ENCODE peak calls at places on chromosomes 11 and 22, in eight cellular contexts. V is HCT116, A is IMR-90, J is stomach, W is HepG2, C is K562, X is ovary, Z is NB4. Q is an unnamed sample.

GRCh38 chr22:38638216-38638615 is 18.0 kb downstream of the FAM227A start:
- DNase-seq in V (no peak), A (peak), J (no peak), W (no peak), C (no peak), X (no peak), Z (no peak), Q (no peak)

GRCh38 chr22:20448630-20449029 is 11.0 kb upstream of the SCARF2 start:
- DNase-seq in V (no peak), A (no peak), J (no peak), W (no peak), C (no peak), X (no peak), Z (no peak), Q (no peak)

GRCh38 chr11:61079416-61080150 is 22.7 kb upstream of the CD5 start:
- DNase-seq in V (no peak), A (no peak), J (no peak), W (no peak), C (no peak), X (no peak), Z (no peak), Q (no peak)

GRCh38 chr11:37657645-37658044 is 1059.6 kb upstream of the RAG2 start:
- DNase-seq in V (no peak), A (peak), J (no peak), W (no peak), C (no peak), X (no peak), Z (peak), Q (no peak)

GRCh38 chr11:102368472-102368871 is 21.5 kb downstream of the BIRC2 start:
- DNase-seq in V (no peak), A (no peak), J (no peak), W (no peak), C (no peak), X (no peak), Z (no peak), Q (no peak)

GRCh38 chr22:38873469-38874411 is 1.7 kb upstream of the CBX6 start:
- DNase-seq in V (no peak), A (no peak), J (peak), W (no peak), C (peak), X (no peak), Z (no peak), Q (no peak)

GRCh38 chr11:114137838-114138237 is 78.3 kb downstream of the ZBTB16 start:
- DNase-seq in V (no peak), A (no peak), J (no peak), W (no peak), C (no peak), X (no peak), Z (no peak), Q (no peak)

GRCh38 chr11:127524618-127525017 is 524.0 kb upstream of the KIRREL3 start:
- DNase-seq in V (no peak), A (no peak), J (no peak), W (no peak), C (no peak), X (no peak), Z (no peak), Q (peak)

GRCh38 chr11:85831050-85831449 is 20.1 kb upstream of the SYTL2 start:
- DNase-seq in V (no peak), A (no peak), J (no peak), W (no peak), C (no peak), X (no peak), Z (no peak), Q (no peak)

GRCh38 chr11:117616979-117617378 is 180.0 kb downstream of the DSCAML1 start:
- DNase-seq in V (no peak), A (no peak), J (no peak), W (no peak), C (no peak), X (no peak), Z (no peak), Q (no peak)

GRCh38 chr11:131192628-131193027 is 177.8 kb upstream of the NTM start:
- DNase-seq in V (no peak), A (no peak), J (no peak), W (no peak), C (no peak), X (no peak), Z (no peak), Q (no peak)

GRCh38 chr22:50530857-50531545 is 1.2 kb upstream of the TYMP start:
- DNase-seq in V (peak), A (peak), J (peak), W (peak), C (no peak), X (no peak), Z (peak), Q (peak)

GRCh38 chr11:72425053-72425980 is 9.0 kb downstream of the CLPB start:
- DNase-seq in V (no peak), A (no peak), J (peak), W (no peak), C (no peak), X (no peak), Z (peak), Q (peak)

GRCh38 chr22:46965552-46966494 is 203.4 kb downstream of the TBC1D22A start:
- DNase-seq in V (no peak), A (peak), J (no peak), W (no peak), C (no peak), X (peak), Z (no peak), Q (no peak)

GRCh38 chr11:3808846-3809623 is 675 bp downstream of the PGAP2 start:
- DNase-seq in V (peak), A (peak), J (peak), W (peak), C (peak), X (no peak), Z (peak), Q (peak)

GRCh38 chr22:21850660-21851059 is 16.8 kb downstream of the MAPK1 start:
- DNase-seq in V (no peak), A (no peak), J (no peak), W (no peak), C (no peak), X (no peak), Z (no peak), Q (no peak)

GRCh38 chr11:17989306-17989705 is 23.5 kb downstream of the SERGEF start:
- DNase-seq in V (no peak), A (no peak), J (no peak), W (no peak), C (no peak), X (no peak), Z (no peak), Q (no peak)

GRCh38 chr22:46937185-46937584 is 174.7 kb downstream of the TBC1D22A start:
- DNase-seq in V (no peak), A (no peak), J (no peak), W (peak), C (no peak), X (no peak), Z (no peak), Q (no peak)

GRCh38 chr11:85827768-85828639 is 17.1 kb upstream of the SYTL2 start:
- DNase-seq in V (peak), A (peak), J (no peak), W (no peak), C (no peak), X (no peak), Z (no peak), Q (no peak)

GRCh38 chr22:22709719-22710445 is 65.5 kb downstream of the GGTLC2 start:
- DNase-seq in V (no peak), A (no peak), J (no peak), W (no peak), C (peak), X (no peak), Z (peak), Q (peak)

GRCh38 chr22:18057568-18058209 is 20.1 kb upstream of the PEX26 start:
- DNase-seq in V (peak), A (peak), J (peak), W (peak), C (peak), X (peak), Z (peak), Q (peak)

GRCh38 chr11:12005476-12005875 is 3.0 kb downstream of the DKK3 start:
- DNase-seq in V (no peak), A (peak), J (no peak), W (no peak), C (no peak), X (no peak), Z (no peak), Q (no peak)

GRCh38 chr11:76664578-76665061 is 5.9 kb downstream of the LRRC32 start:
- DNase-seq in V (no peak), A (no peak), J (no peak), W (no peak), C (peak), X (no peak), Z (no peak), Q (peak)

GRCh38 chr11:66967670-66968425 is 7.3 kb upstream of the C11orf86 start:
- DNase-seq in V (no peak), A (peak), J (no peak), W (no peak), C (no peak), X (no peak), Z (no peak), Q (no peak)

GRCh38 chr11:108221401-108221800 is 1.0 kb downstream of the NPAT start:
- DNase-seq in V (no peak), A (peak), J (no peak), W (no peak), C (peak), X (no peak), Z (peak), Q (no peak)

GRCh38 chr22:48366591-48366990 is 1461.1 kb downstream of the BRD1 start:
- DNase-seq in V (no peak), A (no peak), J (peak), W (no peak), C (no peak), X (no peak), Z (no peak), Q (no peak)

GRCh38 chr22:45468872-45469572 is 33.7 kb upstream of the FBLN1 start:
- DNase-seq in V (no peak), A (peak), J (no peak), W (no peak), C (no peak), X (no peak), Z (no peak), Q (no peak)

GRCh38 chr11:77249427-77249826 is 52.1 kb downstream of the GDPD4 start:
- DNase-seq in V (peak), A (peak), J (no peak), W (no peak), C (no peak), X (no peak), Z (no peak), Q (no peak)

GRCh38 chr22:41914611-41915034 is 251 bp downstream of the SHISA8 start:
- DNase-seq in V (no peak), A (no peak), J (no peak), W (no peak), C (no peak), X (no peak), Z (no peak), Q (no peak)
- H3K4me3 ChIP-seq in V (peak), A (no peak), J (peak), W (no peak), C (peak), X (no peak), Z (no peak), Q (no peak)

GRCh38 chr11:63907063-63907462 is 9.9 kb downstream of the RCOR2 start:
- DNase-seq in V (no peak), A (no peak), J (no peak), W (no peak), C (no peak), X (no peak), Z (no peak), Q (no peak)

GRCh38 chr11:63907808-63908530 is 9.0 kb downstream of the RCOR2 start:
- DNase-seq in V (no peak), A (no peak), J (no peak), W (no peak), C (no peak), X (peak), Z (no peak), Q (no peak)

GRCh38 chr11:63905179-63905578 is 11.8 kb downstream of the RCOR2 start:
- DNase-seq in V (no peak), A (peak), J (no peak), W (no peak), C (no peak), X (no peak), Z (no peak), Q (no peak)

GRCh38 chr11:63906087-63906486 is 10.9 kb downstream of the RCOR2 start:
- DNase-seq in V (no peak), A (no peak), J (no peak), W (no peak), C (no peak), X (no peak), Z (no peak), Q (no peak)

DNA sequence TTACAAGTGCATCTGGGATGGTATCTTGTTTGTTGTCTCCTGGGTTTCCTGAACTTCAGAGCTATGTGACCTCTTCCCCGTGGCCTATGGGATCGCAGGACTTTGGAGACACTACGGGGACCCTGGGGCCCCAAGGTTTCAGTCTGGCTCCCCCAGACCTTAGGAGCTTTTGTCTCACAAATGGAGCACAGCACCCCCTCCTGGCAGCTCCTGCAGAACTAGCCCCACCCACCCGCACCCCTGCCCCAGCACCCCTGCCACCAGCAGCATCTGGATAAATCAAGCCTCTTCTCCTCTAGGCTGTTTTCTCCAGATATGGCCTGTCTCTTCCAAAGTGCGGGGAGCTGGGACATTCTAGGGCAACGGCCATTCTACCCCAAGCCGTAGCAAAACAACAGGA is 10.4 kb downstream of the RCOR2 start:
- DNase-seq in V (no peak), A (peak), J (peak), W (no peak), C (peak), X (no peak), Z (peak), Q (peak)
- TF ChIP-seq CTCF in V (peak), A (peak), J (no peak), W (peak), C (peak), X (no peak), Z (peak), Q (peak)

GRCh38 chr11:1759851-1760220 is 3.9 kb downstream of the CTSD start:
- DNase-seq in V (no peak), A (no peak), J (no peak), W (no peak), C (no peak), X (no peak), Z (no peak), Q (no peak)

GRCh38 chr11:1761857-1762536 is 1.7 kb downstream of the CTSD start:
- DNase-seq in V (no peak), A (no peak), J (no peak), W (no peak), C (no peak), X (no peak), Z (no peak), Q (no peak)

GRCh38 chr11:1761110-1761856 is 2.4 kb downstream of the CTSD start:
- DNase-seq in V (no peak), A (no peak), J (no peak), W (no peak), C (no peak), X (no peak), Z (no peak), Q (no peak)

GRCh38 chr11:1759151-1759850 is 4.4 kb downstream of the CTSD start:
- DNase-seq in V (no peak), A (no peak), J (no peak), W (no peak), C (no peak), X (no peak), Z (no peak), Q (no peak)

GRCh38 chr11:1760351-1761109 is 3.2 kb downstream of the CTSD start:
- DNase-seq in V (no peak), A (peak), J (peak), W (no peak), C (peak), X (no peak), Z (no peak), Q (peak)
- TF ChIP-seq POLR2A in V (no peak), A (no peak), J (no peak), W (no peak), C (no peak), X (no peak), Z (no peak), Q (peak)

DNA sequence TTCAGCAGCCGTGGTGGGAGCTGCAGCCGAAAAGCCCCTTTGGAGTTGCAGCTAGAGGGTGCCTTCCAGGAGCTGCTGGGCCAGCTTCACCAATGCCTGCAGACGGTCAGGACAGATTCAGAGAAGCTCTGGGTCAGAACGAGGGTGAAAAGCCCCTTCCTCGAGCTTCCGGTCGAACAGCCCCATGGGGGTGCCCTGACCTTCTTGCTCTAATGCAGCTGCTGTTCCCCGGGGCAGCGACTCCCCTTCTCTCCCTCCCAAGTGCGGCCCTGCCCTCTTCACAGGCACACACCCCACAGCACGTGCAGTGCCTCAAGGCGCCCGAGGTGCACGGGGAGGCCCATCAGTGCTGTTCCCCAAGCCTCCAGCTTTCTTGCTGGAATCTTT is 9.6 kb upstream of the IFITM3 start:
- DNase-seq in V (no peak), A (no peak), J (no peak), W (no peak), C (no peak), X (no peak), Z (no peak), Q (no peak)
- H3K4me3 ChIP-seq in V (no peak), A (no peak), J (no peak), W (no peak), C (no peak), X (no peak), Z (no peak), Q (no peak)

Q was measured in body of pancreas.